ENCODE peak calls at places on chromosomes 2 and 18, in eight cellular contexts. X, G, R, A, F, N, L and S are unnamed samples.

GRCh38 chr2:88852753-88853402 is 161.4 kb downstream of the RPIA start:
- DNase-seq in X (no peak), G (no peak), R (no peak), A (peak), F (no peak), N (no peak), L (no peak), S (no peak)

GRCh38 chr2:26532301-26533250 is 54.7 kb upstream of the OTOF start:
- DNase-seq in X (no peak), G (no peak), R (no peak), A (no peak), F (no peak), N (no peak), L (no peak), S (no peak)

GRCh38 chr2:32249731-32250236 is 14.9 kb downstream of the NLRC4 start:
- DNase-seq in X (no peak), G (no peak), R (no peak), A (no peak), F (no peak), N (no peak), L (no peak), S (no peak)

GRCh38 chr2:20457661-20458630 is 11.1 kb downstream of the RHOB start:
- DNase-seq in X (peak), G (no peak), R (no peak), A (no peak), F (no peak), N (no peak), L (no peak), S (no peak)

GRCh38 chr18:54330768-54331548 is 26.7 kb downstream of the STARD6 start:
- DNase-seq in X (no peak), G (no peak), R (no peak), A (no peak), F (no peak), N (no peak), L (no peak), S (no peak)

GRCh38 chr2:2763351-2763997 is 432.4 kb upstream of the MYT1L start:
- DNase-seq in X (no peak), G (no peak), R (no peak), A (no peak), F (no peak), N (no peak), L (no peak), S (no peak)

GRCh38 chr2:237662671-237663093 is 35.3 kb downstream of the LRRFIP1 start:
- DNase-seq in X (peak), G (peak), R (peak), A (no peak), F (peak), N (peak), L (peak), S (peak)

GRCh38 chr2:7692657-7693161 is 775.5 kb downstream of the RNF144A start:
- DNase-seq in X (no peak), G (peak), R (no peak), A (no peak), F (no peak), N (peak), L (no peak), S (peak)

GRCh38 chr2:46489430-46489829 is 10.1 kb downstream of the TMEM247 start:
- DNase-seq in X (no peak), G (peak), R (no peak), A (no peak), F (no peak), N (no peak), L (no peak), S (no peak)

GRCh38 chr2:68045337-68045736 is 17.5 kb downstream of the C1D start:
- DNase-seq in X (no peak), G (peak), R (no peak), A (no peak), F (no peak), N (no peak), L (no peak), S (no peak)

GRCh38 chr18:48057018-48057417 is 126.6 kb upstream of the SMAD2 start:
- DNase-seq in X (no peak), G (no peak), R (no peak), A (no peak), F (no peak), N (no peak), L (no peak), S (no peak)

GRCh38 chr18:49899647-49900330 is 86.5 kb upstream of the ACAA2 start:
- DNase-seq in X (no peak), G (no peak), R (no peak), A (no peak), F (peak), N (no peak), L (no peak), S (no peak)

GRCh38 chr2:2333076-2333475 is 2.0 kb upstream of the MYT1L start:
- DNase-seq in X (no peak), G (no peak), R (peak), A (no peak), F (no peak), N (no peak), L (no peak), S (no peak)

GRCh38 chr2:112870851-112871830 is 34.6 kb upstream of the IL1B start:
- DNase-seq in X (no peak), G (no peak), R (no peak), A (no peak), F (no peak), N (no peak), L (no peak), S (no peak)

GRCh38 chr2:190328748-190329147 is 9.1 kb upstream of the HIBCH start:
- DNase-seq in X (no peak), G (no peak), R (no peak), A (peak), F (no peak), N (no peak), L (no peak), S (no peak)

GRCh38 chr2:172999641-173000387 is 75.8 kb upstream of the MAP3K20 start:
- DNase-seq in X (no peak), G (no peak), R (no peak), A (no peak), F (no peak), N (no peak), L (no peak), S (peak)

GRCh38 chr2:98664323-98664722 is 55.9 kb downstream of the UNC50 start:
- DNase-seq in X (no peak), G (no peak), R (no peak), A (no peak), F (no peak), N (no peak), L (no peak), S (no peak)

GRCh38 chr2:164810843-164811242 is 30.8 kb downstream of the COBLL1 start:
- DNase-seq in X (no peak), G (no peak), R (no peak), A (no peak), F (no peak), N (no peak), L (no peak), S (no peak)

GRCh38 chr2:28484835-28485234 is 11.0 kb upstream of the PLB1 start:
- DNase-seq in X (no peak), G (no peak), R (no peak), A (no peak), F (no peak), N (no peak), L (no peak), S (no peak)

GRCh38 chr2:119064567-119064966 is 94.0 kb downstream of the C1QL2 start:
- DNase-seq in X (no peak), G (no peak), R (no peak), A (no peak), F (no peak), N (no peak), L (no peak), S (no peak)

GRCh38 chr2:172456002-172456401 is 28.6 kb downstream of the ITGA6 start:
- DNase-seq in X (no peak), G (no peak), R (no peak), A (no peak), F (no peak), N (no peak), L (no peak), S (no peak)

GRCh38 chr18:10953672-10954071 is 195.7 kb downstream of the PIEZO2 start:
- DNase-seq in X (no peak), G (no peak), R (no peak), A (no peak), F (peak), N (no peak), L (no peak), S (no peak)

GRCh38 chr2:234491897-234492296 is 5.0 kb downstream of the ARL4C start:
- DNase-seq in X (no peak), G (no peak), R (no peak), A (no peak), F (no peak), N (no peak), L (no peak), S (no peak)

GRCh38 chr2:111659361-111660281 is 224.4 kb downstream of the ANAPC1 start:
- DNase-seq in X (peak), G (peak), R (no peak), A (peak), F (peak), N (peak), L (no peak), S (peak)

GRCh38 chr2:76672798-76673197 is 849.4 kb downstream of the LRRTM4 start:
- DNase-seq in X (no peak), G (no peak), R (no peak), A (no peak), F (no peak), N (no peak), L (no peak), S (no peak)

GRCh38 chr2:903223-903900 is 47.3 kb upstream of the SNTG2 start:
- DNase-seq in X (no peak), G (no peak), R (no peak), A (no peak), F (no peak), N (no peak), L (no peak), S (no peak)

GRCh38 chr18:52082250-52082649 is 257.7 kb upstream of the DCC start:
- DNase-seq in X (no peak), G (no peak), R (no peak), A (no peak), F (no peak), N (no peak), L (no peak), S (no peak)

GRCh38 chr18:56952026-56952425 is 194.9 kb upstream of the BOD1L2 start:
- DNase-seq in X (no peak), G (no peak), R (no peak), A (no peak), F (no peak), N (no peak), L (no peak), S (no peak)

GRCh38 chr2:180656455-180656847 is 324.0 kb upstream of the UBE2E3 start:
- DNase-seq in X (no peak), G (peak), R (no peak), A (no peak), F (no peak), N (no peak), L (no peak), S (no peak)

GRCh38 chr2:4358855-4359254 is 655.5 kb downstream of the DCDC2C start:
- DNase-seq in X (no peak), G (no peak), R (peak), A (no peak), F (no peak), N (no peak), L (no peak), S (no peak)

GRCh38 chr2:96912356-96913116 is 42.7 kb upstream of the SEMA4C start:
- DNase-seq in X (no peak), G (no peak), R (no peak), A (no peak), F (no peak), N (no peak), L (no peak), S (no peak)